ENCODE peak calls at places on chromosome 3, in seven cellular contexts. V is NCI-H460; L is small intestine; D is CD8-positive, alpha-beta T cell; J is hepatocyte; Q is stimulated activated CD8-positive, alpha-beta memory T cell treated with anti-CD3 and anti-CD28 coated beads, Interleukin-15, amount 100 ng/mL, for 1 hour; B is WTC11. U is an unnamed sample.

GRCh38 chr3:43144811-43145490 is 39.1 kb upstream of the POMGNT2 start:
- DNase-seq in V (peak), L (no peak), D (no peak), J (no peak), Q (no peak), B (no peak), U (no peak)

GRCh38 chr3:147735662-147736061 is 326.5 kb downstream of the ZIC1 start:
- DNase-seq in V (no peak), L (no peak), D (no peak), J (no peak), Q (no peak), B (no peak), U (no peak)

GRCh38 chr3:32296251-32297204 is 58.0 kb downstream of the CMTM8 start:
- DNase-seq in V (peak), L (peak), D (peak), J (peak), Q (peak), B (peak), U (peak)

GRCh38 chr3:43073836-43074220 is 32.1 kb downstream of the POMGNT2 start:
- DNase-seq in V (no peak), L (no peak), D (no peak), J (no peak), Q (no peak), B (no peak), U (no peak)

GRCh38 chr3:126543457-126544090 is 15.2 kb downstream of the C3orf22 start:
- DNase-seq in V (no peak), L (no peak), D (no peak), J (no peak), Q (no peak), B (peak), U (peak)

GRCh38 chr3:82610236-82610635 is 848.8 kb upstream of the GBE1 start:
- DNase-seq in V (no peak), L (no peak), D (no peak), J (no peak), Q (no peak), B (no peak), U (no peak)

GRCh38 chr3:144018776-144019175 is 47.2 kb downstream of the DIPK2A start:
- DNase-seq in V (no peak), L (no peak), D (no peak), J (no peak), Q (no peak), B (no peak), U (no peak)

GRCh38 chr3:112059497-112059896 is 25.0 kb downstream of the TMPRSS7 start:
- DNase-seq in V (no peak), L (no peak), D (no peak), J (no peak), Q (no peak), B (no peak), U (no peak)

GRCh38 chr3:66098436-66098835 is 59.7 kb upstream of the MAGI1 start:
- DNase-seq in V (no peak), L (no peak), D (no peak), J (no peak), Q (no peak), B (no peak), U (no peak)